ENCODE peak calls at places on chromosomes 11 and 22, in eight cellular contexts. L is HFFc6; Z is T-helper 2 cell; F is stimulated activated CD8-positive, alpha-beta memory T cell treated with anti-CD3 and anti-CD28 coated beads, Interleukin-12 subunit alpha, Interleukin-12 subunit beta, amount 100 ng/mL, for 1 hour; K is HCT116; O is NCI-H146; R is fibroblast of pulmonary artery; X is GM23248. S is an unnamed sample.
A peak's percentile ranks its signal among the peaks of the same experiment; 100 is the strongest.

GRCh38 chr22:35367331-35367886 is 13.5 kb upstream of the HMOX1 start:
- DNase-seq in R (no peak), O (no peak), Z (no peak), K (no peak), X (no peak), L (no peak), F (no peak), S (no peak)

GRCh38 chr11:60959445-60959844 is 7.5 kb upstream of the SLC15A3 start:
- DNase-seq in R (peak; percentile 28), L (peak; percentile 44), X (no peak), O (no peak), K (no peak), F (no peak), Z (no peak), S (no peak)

GRCh38 chr11:94938399-94939055 is 34.8 kb downstream of the CWC15 start:
- DNase-seq in F (no peak), X (peak; percentile 88), R (peak; percentile 86), K (no peak), O (no peak), L (peak; percentile 85), Z (no peak), S (peak; percentile 90)

GRCh38 chr11:79363861-79364378 is 76.9 kb downstream of the TENM4 start:
- DNase-seq in X (no peak), L (no peak), F (no peak), R (no peak), Z (no peak), K (no peak), O (no peak), S (no peak)

GRCh38 chr22:21984793-21985192 is 2.2 kb upstream of the TOP3B start:
- DNase-seq in F (no peak), L (peak; percentile 14), K (peak; percentile 19), Z (no peak), R (peak; percentile 35), X (peak; percentile 44), O (peak; percentile 20), S (no peak)

GRCh38 chr22:41256254-41256897 is 15.6 kb upstream of the CHADL start:
- DNase-seq in R (peak; percentile 71), L (peak; percentile 71), K (no peak), F (no peak), O (no peak), X (peak; percentile 86), Z (no peak), S (no peak)

GRCh38 chr22:19962246-19962908 is 20.8 kb upstream of the TXNRD2 start:
- DNase-seq in K (peak; percentile 79), F (no peak), Z (peak; percentile 17), O (peak; percentile 39), X (peak; percentile 90), R (peak; percentile 77), L (peak; percentile 60), S (peak; percentile 86)

GRCh38 chr22:30552719-30553118 is 6.2 kb upstream of the SEC14L6 start:
- DNase-seq in K (no peak), R (no peak), F (no peak), Z (no peak), O (no peak), L (no peak), X (no peak), S (no peak)

GRCh38 chr11:1546536-1547466 is 25.3 kb downstream of the DUSP8 start:
- DNase-seq in X (peak; percentile 72), R (peak; percentile 22), L (no peak), Z (peak; percentile 41), F (peak; percentile 27), K (no peak), O (peak; percentile 82), S (no peak)

GRCh38 chr22:24112188-24112587 is 69.1 kb upstream of the SUSD2 start:
- DNase-seq in F (no peak), K (no peak), R (peak; percentile 13), Z (no peak), O (no peak), X (peak; percentile 46), L (peak; percentile 18), S (no peak)

GRCh38 chr11:55942785-55943392 is 6.7 kb upstream of the OR5I1 start:
- DNase-seq in L (peak; percentile 41), K (peak; percentile 18), F (no peak), X (peak; percentile 49), O (no peak), Z (no peak), R (peak; percentile 51), S (no peak)

GRCh38 chr11:2700415-2701211 is 819 bp upstream of the KCNQ1OT1 start:
- DNase-seq in X (peak; percentile 67), F (no peak), O (peak; percentile 51), R (no peak), L (no peak), Z (peak; percentile 3), K (no peak), S (peak; percentile 84)

GRCh38 chr11:123173040-123173855 is 21.8 kb downstream of the CLMP start:
- DNase-seq in Z (no peak), F (no peak), L (peak; percentile 99), K (no peak), R (peak; percentile 92), X (peak; percentile 98), O (no peak), S (no peak)

GRCh38 chr22:37161442-37161841 is 11.7 kb upstream of the IL2RB start:
- DNase-seq in X (peak; percentile 29), O (no peak), F (no peak), K (peak; percentile 23), R (no peak), Z (no peak), L (no peak), S (no peak)

GRCh38 chr11:35730254-35730653 is 67.7 kb downstream of the TRIM44 start:
- DNase-seq in X (no peak), R (no peak), F (no peak), L (no peak), K (no peak), Z (no peak), O (no peak), S (no peak)

GRCh38 chr11:34830648-34831047 is 85.5 kb downstream of the APIP start:
- DNase-seq in X (peak; percentile 7), O (peak; percentile 59), Z (no peak), F (no peak), L (no peak), K (no peak), R (peak; percentile 25), S (no peak)

GRCh38 chr11:118060081-118060661 is 16.7 kb upstream of the TMPRSS4 start:
- DNase-seq in O (no peak), R (no peak), K (no peak), F (no peak), L (no peak), X (no peak), Z (no peak), S (peak; percentile 54)

GRCh38 chr11:9206496-9206895 is 58.7 kb downstream of the DENND5A start:
- DNase-seq in R (peak; percentile 77), K (no peak), O (no peak), Z (no peak), L (peak; percentile 70), F (no peak), X (peak; percentile 83), S (no peak)

GRCh38 chr11:83895516-83895915 is 609.3 kb upstream of the CCDC90B start:
- DNase-seq in L (no peak), F (no peak), X (no peak), O (no peak), Z (no peak), K (no peak), R (peak; percentile 21), S (no peak)

GRCh38 chr22:22550789-22551434 is 8.2 kb downstream of the PRAME start:
- DNase-seq in L (no peak), R (no peak), X (no peak), O (no peak), Z (no peak), F (no peak), K (no peak), S (no peak)

GRCh38 chr22:38207898-38208432 is 6.2 kb downstream of the MAFF start:
- DNase-seq in L (no peak), K (no peak), O (no peak), F (no peak), Z (no peak), X (no peak), R (no peak), S (no peak)

GRCh38 chr11:35146074-35146521 is 7.1 kb downstream of the CD44 start:
- DNase-seq in K (no peak), Z (peak; percentile 51), R (no peak), X (peak; percentile 40), F (peak; percentile 61), L (no peak), O (no peak), S (no peak)

GRCh38 chr11:27116684-27117083 is 76.1 kb downstream of the BBOX1 start:
- DNase-seq in X (peak; percentile 50), Z (no peak), K (no peak), R (peak; percentile 65), O (no peak), F (no peak), L (no peak), S (no peak)